ENCODE peak calls at places on chromosomes 2 and 18, in seven cellular contexts. R is CD4-positive, alpha-beta memory T cell; F is HAP-1; P is activated T-cell treated with anti-CD3 and anti-CD28 coated beads for 48 hours; M is HFFc6; D is BJ; N is activated CD4-positive, alpha-beta T cell treated with anti-CD3 and anti-CD28 coated beads for 36 hours. I is an unnamed sample.

GRCh38 chr2:219353129-219353528 is 20.6 kb upstream of the RESP18 start:
- DNase-seq in D (no peak), F (no peak), M (no peak), P (no peak), R (no peak), N (no peak), I (no peak)

GRCh38 chr2:43737097-43737854 is 36.6 kb upstream of the DYNC2LI1 start:
- DNase-seq in F (no peak), R (no peak), M (peak), D (peak), P (no peak), N (no peak), I (no peak)

GRCh38 chr2:99422599-99422998 is 67.2 kb downstream of the REV1 start:
- DNase-seq in P (no peak), M (no peak), D (no peak), F (no peak), N (no peak), R (no peak), I (no peak)

GRCh38 chr18:28576941-28577340 is 400.0 kb upstream of the CDH2 start:
- DNase-seq in R (no peak), D (no peak), P (no peak), M (no peak), N (no peak), F (no peak), I (no peak)

GRCh38 chr2:15800489-15801329 is 139.6 kb upstream of the MYCN start:
- DNase-seq in M (no peak), D (no peak), P (no peak), R (no peak), F (no peak), N (no peak), I (no peak)

GRCh38 chr2:236568068-236568921 is 1.3 kb upstream of the ACKR3 start:
- DNase-seq in N (peak), D (no peak), R (no peak), M (no peak), P (peak), F (no peak), I (no peak)

GRCh38 chr18:57748770-57749603 is 54.1 kb downstream of the ATP8B1 start:
- DNase-seq in N (no peak), M (no peak), R (no peak), F (peak), P (no peak), D (no peak), I (no peak)

GRCh38 chr18:50722311-50722710 is 97.5 kb downstream of the MRO start:
- DNase-seq in R (no peak), N (no peak), F (no peak), P (no peak), M (no peak), D (no peak), I (no peak)

GRCh38 chr2:10932345-10933151 is 20.8 kb downstream of the KCNF1 start:
- DNase-seq in F (no peak), P (no peak), N (no peak), R (no peak), M (no peak), D (no peak), I (no peak)

GRCh38 chr2:144234115-144234772 is 285.7 kb downstream of the ZEB2 start:
- DNase-seq in F (no peak), N (no peak), R (no peak), M (no peak), D (no peak), P (no peak), I (no peak)

GRCh38 chr2:233807966-233808892 is 30.1 kb downstream of the MROH2A start:
- DNase-seq in F (no peak), R (no peak), D (no peak), P (no peak), M (no peak), N (peak), I (no peak)

GRCh38 chr18:13301691-13302469 is 83.3 kb downstream of the LDLRAD4 start:
- DNase-seq in N (no peak), R (no peak), P (no peak), D (no peak), F (no peak), M (no peak), I (no peak)

GRCh38 chr2:28292491-28292890 is 100.2 kb upstream of the FOSL2 start:
- DNase-seq in D (no peak), N (peak), P (no peak), M (peak), R (no peak), F (no peak), I (no peak)

GRCh38 chr2:126776255-126776654 is 120.3 kb downstream of the GYPC start:
- DNase-seq in D (no peak), N (no peak), F (no peak), R (peak), M (no peak), P (no peak), I (no peak)

GRCh38 chr2:15912203-15912602 is 28.1 kb upstream of the MYCN start:
- DNase-seq in P (no peak), R (no peak), F (peak), M (peak), D (no peak), N (no peak), I (no peak)

GRCh38 chr18:44859263-44859662 is 178.6 kb downstream of the SETBP1 start:
- DNase-seq in F (no peak), D (no peak), N (no peak), P (no peak), R (no peak), M (no peak), I (no peak)

I was measured in stimulated activated CD8-positive, alpha-beta memory T cell treated with anti-CD3 and anti-CD28 coated beads, Interleukin-4, amount 100 ng/mL, for 1 hour.